ENCODE peak calls at places on chromosome 2, in ten cellular contexts. Q is coronary artery, A is choroid plexus epithelial cell, T is AG10803, U is testis, Y is BJ, Z is vagina, G is bronchial epithelial cell, F is HFF-Myc, R is GM12865. N is an unnamed sample.

GRCh38 chr2:178810422-178810821 is 3.2 kb upstream of the TTN start:
- DNase-seq in Q (no peak), A (no peak), T (no peak), U (no peak), Y (no peak), Z (no peak), G (no peak), F (no peak), R (no peak), N (no peak)

GRCh38 chr2:85503611-85504433 is 35.1 kb upstream of the MAT2A start:
- DNase-seq in Q (no peak), A (no peak), T (peak; percentile 82), U (no peak), Y (peak; percentile 62), Z (no peak), G (no peak), F (peak; percentile 84), R (no peak), N (no peak)

GRCh38 chr2:220503446-220503845 is 876.0 kb downstream of the SLC4A3 start:
- DNase-seq in Q (no peak), A (no peak), T (no peak), U (no peak), Y (no peak), Z (no peak), G (no peak), F (no peak), R (no peak), N (no peak)

GRCh38 chr2:190170673-190171072 is 108.1 kb upstream of the MSTN start:
- DNase-seq in Q (no peak), A (no peak), T (no peak), U (no peak), Y (no peak), Z (no peak), G (no peak), F (no peak), R (no peak), N (no peak)

GRCh38 chr2:12321017-12321641 is 395.6 kb upstream of the TRIB2 start:
- DNase-seq in Q (peak; percentile 81), A (peak; percentile 90), T (peak; percentile 96), U (peak; percentile 75), Y (peak; percentile 76), Z (peak; percentile 96), G (peak; percentile 83), F (peak; percentile 82), R (no peak), N (peak; percentile 94)

GRCh38 chr2:121650554-121650930 is 1.3 kb upstream of the CLASP1 start:
- DNase-seq in Q (no peak), A (peak; percentile 47), T (no peak), U (no peak), Y (no peak), Z (peak; percentile 87), G (no peak), F (no peak), R (peak; percentile 73), N (no peak)

GRCh38 chr2:69642709-69643601 is 584 bp downstream of the AAK1 start:
- DNase-seq in Q (no peak), A (peak; percentile 87), T (peak; percentile 82), U (peak; percentile 59), Y (no peak), Z (no peak), G (peak; percentile 75), F (peak; percentile 37), R (peak; percentile 78), N (peak; percentile 43)

GRCh38 chr2:74532222-74532621 is 2.5 kb downstream of the HTRA2 start:
- DNase-seq in Q (no peak), A (peak; percentile 75), T (peak; percentile 70), U (no peak), Y (no peak), Z (no peak), G (peak; percentile 63), F (no peak), R (peak; percentile 65), N (no peak)

GRCh38 chr2:46763861-46764260 is 151.7 kb downstream of the MCFD2 start:
- DNase-seq in Q (no peak), A (peak; percentile 67), T (peak; percentile 48), U (no peak), Y (no peak), Z (no peak), G (no peak), F (no peak), R (no peak), N (no peak)

GRCh38 chr2:153478289-153479261 is at the start of gene RPRM:
- DNase-seq in Q (no peak), A (peak; percentile 50), T (peak; percentile 47), U (peak; percentile 84), Y (no peak), Z (peak; percentile 94), G (peak; percentile 24), F (no peak), R (peak; percentile 69), N (peak; percentile 28)

GRCh38 chr2:153474407-153474806 is 4.2 kb downstream of the RPRM start:
- DNase-seq in Q (no peak), A (no peak), T (no peak), U (no peak), Y (no peak), Z (no peak), G (no peak), F (no peak), R (peak; percentile 11), N (no peak)

GRCh38 chr2:153477641-153478288 is 797 bp downstream of the RPRM start:
- DNase-seq in Q (no peak), A (no peak), T (no peak), U (no peak), Y (no peak), Z (no peak), G (no peak), F (no peak), R (no peak), N (no peak)

GRCh38 chr2:153477096-153477555 is 1.4 kb downstream of the RPRM start:
- DNase-seq in Q (no peak), A (peak; percentile 4), T (no peak), U (no peak), Y (no peak), Z (no peak), G (no peak), F (no peak), R (no peak), N (no peak)

GRCh38 chr2:153476491-153477095 is 2.0 kb downstream of the RPRM start:
- DNase-seq in Q (no peak), A (no peak), T (no peak), U (no peak), Y (no peak), Z (no peak), G (no peak), F (no peak), R (no peak), N (no peak)
- H3K4me3 ChIP-seq in Q (peak overlapping the region; percentile 71), A (no peak overlapping the region), T (no peak overlapping the region), U (peak overlapping the region; percentile 56), Y (no peak overlapping the region), Z (peak overlapping the region; percentile 66), G (no peak overlapping the region), F (no peak overlapping the region), R (no peak overlapping the region), N (peak overlapping the region; percentile 42)

DNA sequence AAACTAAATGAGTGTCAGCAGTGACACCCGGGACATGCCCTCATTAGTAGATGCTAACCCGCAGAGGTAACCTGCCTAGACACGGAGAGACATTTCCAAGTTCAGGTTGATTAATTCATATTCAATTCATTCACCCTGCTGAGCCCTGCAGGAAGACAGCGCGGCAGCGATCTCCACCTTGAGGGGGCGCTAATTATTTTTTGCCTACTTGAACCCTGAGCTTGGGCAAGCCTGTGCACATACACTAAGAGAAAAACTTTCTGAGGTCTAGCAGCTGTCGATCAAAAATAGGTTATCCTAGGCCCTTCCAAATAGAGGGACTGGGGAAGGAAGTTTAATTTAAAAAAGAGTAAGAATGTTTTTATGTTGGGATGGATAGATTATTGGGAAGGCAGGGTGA is 1.3 kb upstream of the LYPD6 start:
- DNase-seq in Q (no peak), A (no peak), T (no peak), U (peak; percentile 50), Y (no peak), Z (no peak), G (no peak), F (no peak), R (peak; percentile 41), N (no peak)
- TF ChIP-seq CTCF in Q (no peak), A (peak; percentile 4), T (peak; percentile 43), U (no peak), Y (peak; percentile 54), Z (no peak), G (peak; percentile 36), F (peak; percentile 41), R (peak; percentile 21), N (peak; percentile 49)

GRCh38 chr2:20612835-20613341 is 38.0 kb downstream of the HS1BP3 start:
- DNase-seq in Q (no peak), A (no peak), T (no peak), U (no peak), Y (no peak), Z (no peak), G (no peak), F (no peak), R (no peak), N (no peak)

GRCh38 chr2:20609995-20610357 is 40.9 kb downstream of the HS1BP3 start:
- DNase-seq in Q (no peak), A (no peak), T (no peak), U (no peak), Y (no peak), Z (no peak), G (no peak), F (no peak), R (no peak), N (no peak)

GRCh38 chr2:20611077-20611843 is 39.6 kb downstream of the HS1BP3 start:
- DNase-seq in Q (peak; percentile 96), A (peak; percentile 99), T (peak; percentile 73), U (peak; percentile 72), Y (peak; percentile 53), Z (no peak), G (peak; percentile 72), F (no peak), R (no peak), N (peak; percentile 98)

GRCh38 chr2:20613342-20613916 is 37.5 kb downstream of the HS1BP3 start:
- DNase-seq in Q (peak; percentile 72), A (no peak), T (no peak), U (no peak), Y (no peak), Z (no peak), G (no peak), F (no peak), R (no peak), N (no peak)

DNA sequence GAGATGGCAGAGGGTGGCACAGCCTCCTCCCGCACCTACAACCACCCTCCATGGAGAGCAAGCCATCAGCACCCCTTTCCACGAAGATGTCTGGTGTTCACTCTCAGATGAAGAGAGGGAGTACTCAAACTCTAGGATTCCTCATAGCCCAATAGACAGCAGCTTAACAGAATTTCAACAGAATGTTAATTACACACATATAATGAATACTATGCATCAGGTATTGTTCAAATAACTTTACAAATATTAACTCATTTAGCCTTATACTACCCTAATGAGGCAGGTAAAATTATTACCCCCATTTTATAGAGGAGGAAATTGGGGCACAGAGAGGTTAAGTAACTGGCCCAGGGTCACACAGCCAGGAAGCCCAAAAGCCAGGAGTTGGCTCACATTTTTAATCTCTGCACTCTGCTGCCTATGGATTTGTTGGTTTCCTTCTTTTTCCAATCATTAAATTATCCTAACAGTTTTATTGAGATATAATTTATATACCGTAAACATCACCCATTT is 39.0 kb downstream of the HS1BP3 start:
- DNase-seq in Q (no peak), A (no peak), T (no peak), U (no peak), Y (no peak), Z (no peak), G (no peak), F (no peak), R (no peak), N (no peak)
- H3K4me3 ChIP-seq in Q (peak overlapping the region; percentile 22), A (no peak overlapping the region), T (no peak overlapping the region), U (no peak overlapping the region), Y (no peak overlapping the region), Z (no peak overlapping the region), G (no peak overlapping the region), F (no peak overlapping the region), R (no peak overlapping the region), N (no peak overlapping the region)

GRCh38 chr2:20592106-20593071 is 58.5 kb downstream of the HS1BP3 start:
- DNase-seq in Q (peak; percentile 68), A (no peak), T (no peak), U (no peak), Y (no peak), Z (no peak), G (no peak), F (no peak), R (no peak), N (no peak)
- TF ChIP-seq CTCF in Q (no peak), A (peak; percentile 15), T (no peak), U (no peak), Y (no peak), Z (no peak), G (no peak), F (no peak), R (no peak), N (no peak)

N was measured in astrocyte of the cerebellum.